ENCODE peak calls at places on chromosomes 12 and 14, in ten cellular contexts. V, O, C, D, P, K, U, N, R and Y are unnamed samples.

GRCh38 chr12:107328442-107329133 is 235.2 kb upstream of the CRY1 start:
- DNase-seq in U (peak; percentile 65), P (no peak), C (peak; percentile 61), D (no peak), R (peak; percentile 87), K (no peak), O (no peak), N (no peak), V (peak; percentile 49), Y (no peak)

GRCh38 chr12:27449893-27450534 is 3.5 kb downstream of the SMCO2 start:
- DNase-seq in K (no peak), V (no peak), R (no peak), C (no peak), N (no peak), U (no peak), D (no peak), O (no peak), P (no peak), Y (no peak)

GRCh38 chr14:73239463-73240241 is 2.3 kb downstream of the PAPLN start:
- DNase-seq in C (no peak), N (no peak), V (no peak), O (peak; percentile 18), K (no peak), R (peak; percentile 54), U (no peak), P (peak; percentile 68), D (no peak), Y (no peak)

GRCh38 chr12:114858388-114859146 is 174.6 kb upstream of the TBX3 start:
- DNase-seq in P (no peak), C (no peak), N (no peak), U (no peak), V (peak; percentile 51), O (no peak), R (no peak), D (no peak), K (no peak), Y (no peak)

GRCh38 chr12:95857151-95857550 is 1.6 kb upstream of the SNRPF start:
- DNase-seq in O (no peak), N (no peak), D (no peak), V (peak; percentile 20), K (no peak), C (no peak), U (no peak), R (peak; percentile 21), P (no peak), Y (no peak)

GRCh38 chr12:63889236-63889635 is 44.7 kb downstream of the SRGAP1 start:
- DNase-seq in D (no peak), P (peak; percentile 71), O (peak; percentile 42), K (no peak), U (no peak), R (peak; percentile 36), V (peak; percentile 43), N (no peak), C (peak; percentile 33), Y (no peak)

GRCh38 chr12:48770756-48771155 is 18.1 kb downstream of the ADCY6 start:
- DNase-seq in R (no peak), V (no peak), U (no peak), C (no peak), K (no peak), O (no peak), P (no peak), D (no peak), N (no peak), Y (no peak)

GRCh38 chr14:60807971-60808370 is 73.4 kb downstream of the MNAT1 start:
- DNase-seq in P (peak; percentile 8), D (no peak), K (no peak), U (no peak), O (peak; percentile 4), C (peak; percentile 50), N (no peak), V (peak; percentile 19), R (peak; percentile 64), Y (no peak)

GRCh38 chr14:93906341-93907329 is 20.5 kb upstream of the FAM181A start:
- DNase-seq in V (peak; percentile 36), P (peak; percentile 37), C (peak; percentile 71), R (peak; percentile 45), N (peak; percentile 34), O (peak; percentile 16), D (peak; percentile 48), K (peak; percentile 25), U (peak; percentile 66), Y (peak; percentile 36)

GRCh38 chr12:47995976-47996375 is 8.3 kb downstream of the COL2A1 start:
- DNase-seq in N (no peak), R (peak; percentile 50), V (no peak), U (no peak), C (no peak), P (peak; percentile 58), K (no peak), D (no peak), O (peak; percentile 82), Y (no peak)

GRCh38 chr12:63103489-63104131 is 47.4 kb downstream of the AVPR1A start:
- DNase-seq in O (peak; percentile 3), U (peak; percentile 1), C (peak; percentile 27), R (peak; percentile 8), K (no peak), V (peak; percentile 25), N (no peak), P (peak; percentile 40), D (no peak), Y (peak; percentile 19)

GRCh38 chr14:94394594-94395305 is 6.3 kb upstream of the SERPINA1 start:
- DNase-seq in R (no peak), C (no peak), D (peak; percentile 42), V (no peak), O (no peak), U (peak; percentile 31), P (peak; percentile 89), K (no peak), N (no peak), Y (no peak)

GRCh38 chr14:52266179-52266578 is 1.3 kb upstream of the PTGDR start:
- DNase-seq in N (no peak), V (no peak), R (peak; percentile 47), C (no peak), K (no peak), O (no peak), P (peak; percentile 98), D (no peak), U (no peak), Y (no peak)

GRCh38 chr12:104358353-104359003 is 54.9 kb downstream of the EID3 start:
- DNase-seq in P (peak; percentile 58), R (peak; percentile 66), K (peak; percentile 53), U (peak; percentile 67), C (peak; percentile 56), N (no peak), V (peak; percentile 82), D (peak; percentile 40), O (peak; percentile 54), Y (peak; percentile 62)

GRCh38 chr14:77707724-77708408 is at the start of the genes ALKBH1 and SLIRP:
- DNase-seq in O (peak; percentile 77), U (peak; percentile 91), R (peak; percentile 84), V (peak; percentile 82), N (peak; percentile 46), P (peak; percentile 75), K (peak; percentile 80), D (peak; percentile 78), C (peak; percentile 90), Y (peak; percentile 78)